ENCODE peak calls at places on chromosomes 2 and 18, in four cellular contexts. N, V, A and O are unnamed samples.

GRCh38 chr2:162840598-162841246 is 2.2 kb upstream of the KCNH7 start:
- DNase-seq in N (peak; percentile 70), V (peak; percentile 58), A (peak; percentile 90), O (peak; percentile 78)

GRCh38 chr2:56456791-56457190 is 273.0 kb downstream of the CCDC85A start:
- DNase-seq in N (no peak), V (no peak), A (no peak), O (no peak)

GRCh38 chr2:170282851-170283250 is 104.9 kb downstream of the MYO3B start:
- DNase-seq in N (no peak), V (no peak), A (peak; percentile 29), O (no peak)

GRCh38 chr18:13392899-13393298 is 174.3 kb downstream of the LDLRAD4 start:
- DNase-seq in N (no peak), V (no peak), A (no peak), O (no peak)

GRCh38 chr2:239803764-239804111 is 221.4 kb downstream of the NDUFA10 start:
- DNase-seq in N (no peak), V (no peak), A (peak; percentile 63), O (no peak)

GRCh38 chr2:120863661-120864320 is 128.1 kb downstream of the GLI2 start:
- DNase-seq in N (no peak), V (peak; percentile 88), A (no peak), O (peak; percentile 93)

GRCh38 chr2:114139542-114139941 is 249.7 kb downstream of the ACTR3 start:
- DNase-seq in N (no peak), V (no peak), A (no peak), O (no peak)

GRCh38 chr2:74253937-74254336 is 55.5 kb downstream of the MTHFD2 start:
- DNase-seq in N (no peak), V (no peak), A (no peak), O (no peak)

GRCh38 chr2:234682492-234683228 is 185.8 kb upstream of the ARL4C start:
- DNase-seq in N (peak; percentile 41), V (no peak), A (no peak), O (peak; percentile 23)

GRCh38 chr18:55322176-55322735 is 265.7 kb downstream of the TCF4 start:
- DNase-seq in N (no peak), V (no peak), A (peak; percentile 86), O (peak; percentile 95)

GRCh38 chr18:27017901-27018500 is 152.5 kb upstream of the AQP4 start:
- DNase-seq in N (peak; percentile 19), V (peak; percentile 7), A (peak; percentile 49), O (no peak)

GRCh38 chr18:48833701-48834394 is 116.9 kb downstream of the SMAD7 start:
- DNase-seq in N (no peak), V (no peak), A (no peak), O (no peak)

GRCh38 chr2:46351388-46352141 is 54.4 kb downstream of the EPAS1 start:
- DNase-seq in N (no peak), V (no peak), A (no peak), O (no peak)

GRCh38 chr2:215841175-215841816 is 172.1 kb downstream of the MREG start:
- DNase-seq in N (no peak), V (no peak), A (no peak), O (no peak)

GRCh38 chr2:240248981-240249422 is 108.5 kb upstream of the OTOS start:
- DNase-seq in N (no peak), V (no peak), A (no peak), O (no peak)

GRCh38 chr2:25312958-25313710 is 28.6 kb downstream of the DNMT3A start:
- DNase-seq in N (no peak), V (no peak), A (no peak), O (no peak)

GRCh38 chr18:79935499-79935898 is 16.0 kb downstream of the SLC66A2 start:
- DNase-seq in N (no peak), V (no peak), A (no peak), O (no peak)

GRCh38 chr2:240704651-240705050 is 13.0 kb downstream of the AQP12A start:
- DNase-seq in N (no peak), V (no peak), A (no peak), O (no peak)

GRCh38 chr2:11753886-11754704 is 7.7 kb downstream of the LPIN1 start:
- DNase-seq in N (no peak), V (peak; percentile 54), A (no peak), O (peak; percentile 50)

GRCh38 chr18:35661483-35662146 is 80.1 kb downstream of the GALNT1 start:
- DNase-seq in N (peak; percentile 17), V (no peak), A (no peak), O (peak; percentile 4)

GRCh38 chr2:151290467-151290866 is 999 bp upstream of the NMI start:
- DNase-seq in N (no peak), V (peak; percentile 27), A (no peak), O (no peak)

GRCh38 chr2:151291224-151291623 is 1.8 kb upstream of the NMI start:
- DNase-seq in N (no peak), V (no peak), A (no peak), O (no peak)

GRCh38 chr2:151289972-151290335 is 486 bp upstream of the NMI start:
- DNase-seq in N (no peak), V (peak; percentile 52), A (no peak), O (peak; percentile 73)

GRCh38 chr2:151292124-151292523 is 2.7 kb upstream of the NMI start:
- DNase-seq in N (no peak), V (peak; percentile 28), A (no peak), O (no peak)

DNA sequence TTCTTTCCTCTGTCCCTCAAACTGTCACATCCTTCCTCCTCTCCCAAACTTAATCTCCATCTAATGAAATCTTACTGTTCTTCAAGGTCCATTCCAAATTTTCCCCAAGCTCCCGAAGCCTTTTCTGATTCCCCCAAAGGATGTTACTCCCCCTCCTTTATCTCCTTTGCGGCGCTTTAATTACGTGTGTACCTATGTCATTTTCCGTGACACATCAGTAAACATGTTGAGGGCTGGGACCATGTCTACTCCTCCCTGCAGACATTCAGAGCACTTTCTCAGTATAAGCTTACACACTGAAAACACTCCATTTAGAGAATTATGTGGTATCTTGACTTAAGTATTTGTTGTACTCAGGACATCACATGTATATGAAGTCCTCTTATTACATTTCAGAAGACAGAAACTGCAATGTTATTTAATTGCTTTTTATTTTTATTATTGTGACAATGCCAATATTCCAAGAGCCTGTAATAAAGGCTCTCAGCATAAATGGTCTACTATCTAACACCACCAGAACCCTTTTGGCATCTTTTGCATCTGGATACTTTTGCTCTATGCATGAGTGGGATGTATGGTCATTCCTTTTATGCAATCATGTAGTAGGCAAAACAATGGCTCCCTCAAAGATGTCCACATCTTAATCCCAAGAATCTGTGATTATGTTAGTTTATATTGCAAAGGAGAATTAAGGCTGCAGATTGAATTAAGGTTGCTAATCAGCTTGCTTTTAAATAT is 1.8 kb downstream of the NMI start:
- DNase-seq in N (no peak), V (no peak), A (no peak), O (no peak)
- H3K9ac ChIP-seq in N (no peak overlapping the region), V (no peak overlapping the region), A (no peak overlapping the region), O (no peak overlapping the region)

DNA sequence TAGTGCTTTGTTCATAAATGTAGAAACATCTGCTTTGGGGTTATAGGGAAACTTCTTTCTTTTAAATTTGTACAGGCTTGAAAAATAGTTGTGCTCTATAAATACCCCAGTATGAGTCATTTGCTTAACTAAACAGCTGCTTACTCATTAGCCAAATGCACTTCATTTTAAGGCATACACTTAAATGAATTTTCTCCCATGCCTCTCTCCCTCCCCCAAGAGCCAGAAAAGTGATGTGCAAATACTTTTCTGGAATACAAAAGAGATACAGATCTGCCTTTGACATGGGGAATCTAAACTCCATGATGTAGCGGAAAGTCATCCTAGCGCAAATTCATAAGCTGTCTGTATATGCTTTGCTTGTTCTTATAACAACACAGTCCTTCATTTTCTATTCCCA is 469.4 kb downstream of the DLGAP1 start:
- DNase-seq in N (no peak), V (no peak), A (no peak), O (peak; percentile 92)
- TF ChIP-seq CTCF in N (no peak), V (no peak), A (no peak), O (peak; percentile 16)

DNA sequence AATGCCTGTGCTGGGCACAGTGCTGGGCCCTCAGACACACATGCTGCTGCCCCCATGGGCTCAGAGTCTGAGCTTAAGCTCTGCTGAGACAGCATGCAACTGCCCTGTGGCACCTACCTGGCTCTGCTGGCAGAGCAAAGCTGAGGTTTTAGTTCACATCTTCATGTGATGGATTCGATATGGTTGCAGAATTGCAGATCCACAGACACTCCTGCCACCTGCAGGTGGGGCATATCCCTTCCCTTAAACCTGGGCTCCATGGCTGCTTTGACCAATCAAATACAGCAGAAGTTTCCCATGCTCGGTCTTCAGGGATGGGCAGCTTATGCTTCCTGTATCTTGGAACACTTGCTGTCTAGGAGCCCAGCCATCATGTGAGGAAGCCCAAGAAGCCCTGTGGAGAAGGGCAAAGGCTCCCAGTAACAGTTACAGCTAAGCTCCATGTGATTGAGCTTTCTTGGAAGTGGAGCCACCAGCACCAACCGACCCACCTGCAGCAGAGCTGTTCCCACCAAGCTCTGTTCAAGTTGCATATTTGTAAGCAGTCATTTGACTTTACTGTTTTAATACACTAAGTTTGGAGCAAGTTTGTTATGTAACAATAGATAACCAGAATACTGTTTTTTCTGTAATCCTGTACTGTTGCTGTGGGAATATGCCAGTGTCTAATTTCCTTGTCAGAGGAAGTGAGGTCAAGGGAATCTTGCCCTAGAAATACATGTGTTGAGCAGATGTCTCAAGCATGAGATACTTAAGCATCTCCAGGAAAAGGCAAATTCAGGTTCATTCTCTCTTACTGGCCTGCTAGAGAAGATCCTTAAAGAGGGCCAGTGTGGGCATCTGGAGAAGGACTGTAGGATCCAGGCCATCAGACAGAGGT is 79.3 kb downstream of the SH3RF3 start:
- DNase-seq in N (no peak), V (peak; percentile 2), A (no peak), O (peak; percentile 37)
- H3K27ac ChIP-seq in N (no peak overlapping the region), V (no peak overlapping the region), A (no peak overlapping the region), O (peak overlapping the region; percentile 69)

GRCh38 chr2:233059797-233060499 is at the start of gene INPP5D:
- DNase-seq in N (peak; percentile 59), V (peak; percentile 26), A (no peak), O (no peak)

GRCh38 chr2:233059547-233059796 is 670 bp upstream of the INPP5D start:
- DNase-seq in N (peak; percentile 61), V (no peak), A (no peak), O (no peak)

GRCh38 chr2:233061591-233062446 is 1.7 kb downstream of the INPP5D start:
- DNase-seq in N (peak; percentile 88), V (peak; percentile 34), A (peak; percentile 49), O (no peak)

GRCh38 chr2:233061007-233061590 is 957 bp downstream of the INPP5D start:
- DNase-seq in N (no peak), V (no peak), A (no peak), O (no peak)

DNA sequence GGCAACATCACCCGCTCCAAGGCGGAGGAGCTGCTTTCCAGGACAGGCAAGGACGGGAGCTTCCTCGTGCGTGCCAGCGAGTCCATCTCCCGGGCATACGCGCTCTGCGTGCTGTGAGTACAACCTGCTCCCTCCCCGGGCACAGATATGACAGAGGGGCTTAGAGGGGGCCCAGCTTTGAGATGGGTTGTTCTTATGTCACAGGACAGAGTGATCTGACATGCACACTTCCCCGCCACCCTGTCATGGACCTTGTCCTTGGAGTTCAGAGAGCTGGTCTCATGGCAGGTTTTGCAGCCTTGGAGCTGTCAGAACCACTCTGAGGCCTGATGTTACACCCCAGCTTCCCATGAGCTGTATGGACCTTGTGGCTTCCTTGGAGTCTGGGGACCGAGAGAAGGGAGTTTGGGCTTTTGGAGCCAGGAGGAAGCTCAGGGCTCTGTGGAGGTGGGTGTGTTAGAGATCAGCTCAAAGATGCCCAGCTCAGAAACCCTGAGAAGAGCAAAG is 411 bp downstream of the INPP5D start:
- DNase-seq in N (no peak), V (no peak), A (no peak), O (no peak)
- H3K9ac ChIP-seq in N (peak overlapping the region; percentile 72), V (peak overlapping the region; percentile 77), A (no peak overlapping the region), O (no peak overlapping the region)